ENCODE peak calls at places on chromosomes 7 and 10, in five cellular contexts. Y, M, O, V and S are unnamed samples.
A peak's percentile ranks its signal among the peaks of the same experiment; 100 is the strongest.

GRCh38 chr7:11833431-11833830 is 1.4 kb upstream of the THSD7A start:
- DNase-seq in Y (no peak), M (no peak), O (no peak), V (no peak), S (no peak)

GRCh38 chr7:50801907-50802306 is 19.2 kb upstream of the GRB10 start:
- DNase-seq in Y (no peak), M (no peak), O (no peak), V (no peak), S (no peak)

GRCh38 chr10:66627156-66627555 is 298.7 kb upstream of the LRRTM3 start:
- DNase-seq in Y (no peak), M (no peak), O (peak; percentile 15), V (no peak), S (no peak)

GRCh38 chr7:114504586-114504985 is 90.0 kb downstream of the FOXP2 start:
- DNase-seq in Y (no peak), M (no peak), O (no peak), V (no peak), S (no peak)

GRCh38 chr10:72318383-72319262 is 36.1 kb downstream of the DNAJB12 start:
- DNase-seq in Y (no peak), M (no peak), O (no peak), V (no peak), S (no peak)

GRCh38 chr7:134483296-134483695 is 24.4 kb upstream of the AKR1B1 start:
- DNase-seq in Y (no peak), M (no peak), O (no peak), V (no peak), S (no peak)

GRCh38 chr10:95280637-95281036 is 10.2 kb downstream of the PDLIM1 start:
- DNase-seq in Y (no peak), M (no peak), O (no peak), V (no peak), S (no peak)

GRCh38 chr10:7085913-7086589 is 324.8 kb downstream of the SFMBT2 start:
- DNase-seq in Y (no peak), M (no peak), O (no peak), V (no peak), S (peak; percentile 24)

GRCh38 chr10:132540456-132540855 is 2.9 kb downstream of the INPP5A start:
- DNase-seq in Y (no peak), M (peak; percentile 60), O (peak; percentile 55), V (peak; percentile 30), S (no peak)
- TF ChIP-seq CTCF in Y (no peak), M (no peak), O (peak; percentile 16), V (peak; percentile 47), S (peak; percentile 43)

GRCh38 chr10:70300461-70300860 is 16.7 kb upstream of the NPFFR1 start:
- DNase-seq in Y (no peak), M (no peak), O (no peak), V (no peak), S (no peak)

GRCh38 chr10:70302292-70302691 is 18.5 kb upstream of the NPFFR1 start:
- DNase-seq in Y (no peak), M (no peak), O (no peak), V (no peak), S (peak; percentile 3)

GRCh38 chr10:70297224-70297623 is 13.4 kb upstream of the NPFFR1 start:
- DNase-seq in Y (no peak), M (no peak), O (no peak), V (no peak), S (no peak)

GRCh38 chr10:70300908-70301597 is 17.2 kb upstream of the NPFFR1 start:
- DNase-seq in Y (no peak), M (no peak), O (no peak), V (no peak), S (no peak)

DNA sequence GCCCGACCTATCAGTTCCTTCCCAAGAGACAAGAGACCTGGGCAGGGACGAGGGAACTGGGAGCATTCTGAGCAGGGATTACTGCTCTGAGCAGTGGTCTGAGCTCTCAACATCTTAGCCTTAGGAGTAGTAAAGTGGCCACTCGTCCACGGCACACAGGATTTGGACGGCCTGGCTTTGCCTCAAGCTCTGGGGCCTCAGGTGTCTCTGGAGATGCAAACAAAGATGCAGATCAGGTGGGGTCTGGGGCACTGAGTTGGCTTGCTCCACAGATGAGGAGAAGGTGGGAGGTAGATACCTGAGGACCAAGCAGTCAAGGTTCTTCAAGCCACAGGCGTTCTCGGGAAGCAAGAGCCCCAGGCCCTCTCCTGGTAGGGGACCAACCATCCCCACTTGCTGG is 16.1 kb upstream of the NPFFR1 start:
- DNase-seq in Y (no peak), M (no peak), O (no peak), V (no peak), S (no peak)
- H3K4me3 ChIP-seq in Y (no peak overlapping the region), M (no peak overlapping the region), O (no peak overlapping the region), V (no peak overlapping the region), S (no peak overlapping the region)

GRCh38 chr7:131413711-131414110 is 86.0 kb downstream of the MKLN1 start:
- DNase-seq in Y (no peak), M (no peak), O (no peak), V (no peak), S (no peak)
- TF ChIP-seq CTCF in Y (no peak), M (no peak), O (no peak), V (no peak), S (no peak)

GRCh38 chr7:2996141-2996540 is 47.5 kb downstream of the CARD11 start:
- DNase-seq in Y (no peak), M (no peak), O (no peak), V (no peak), S (no peak)

GRCh38 chr7:2986561-2986960 is 57.1 kb downstream of the CARD11 start:
- DNase-seq in Y (no peak), M (no peak), O (no peak), V (no peak), S (no peak)

GRCh38 chr7:2993396-2993795 is 50.3 kb downstream of the CARD11 start:
- DNase-seq in Y (no peak), M (no peak), O (no peak), V (no peak), S (no peak)

GRCh38 chr7:2993868-2994267 is 49.8 kb downstream of the CARD11 start:
- DNase-seq in Y (no peak), M (peak; percentile 54), O (no peak), V (no peak), S (no peak)

GRCh38 chr7:2990949-2991470 is 52.7 kb downstream of the CARD11 start:
- DNase-seq in Y (no peak), M (no peak), O (no peak), V (no peak), S (no peak)
- H3K4me3 ChIP-seq in Y (no peak overlapping the region), M (no peak overlapping the region), O (no peak overlapping the region), V (no peak overlapping the region), S (no peak overlapping the region)

GRCh38 chr10:11242443-11243386 is 225.0 kb downstream of the CELF2 start:
- DNase-seq in Y (peak; percentile 89), M (peak; percentile 42), O (no peak), V (peak; percentile 77), S (no peak)
- TF ChIP-seq CTCF in Y (peak; percentile 32), M (no peak), O (no peak), V (no peak), S (no peak)

DNA sequence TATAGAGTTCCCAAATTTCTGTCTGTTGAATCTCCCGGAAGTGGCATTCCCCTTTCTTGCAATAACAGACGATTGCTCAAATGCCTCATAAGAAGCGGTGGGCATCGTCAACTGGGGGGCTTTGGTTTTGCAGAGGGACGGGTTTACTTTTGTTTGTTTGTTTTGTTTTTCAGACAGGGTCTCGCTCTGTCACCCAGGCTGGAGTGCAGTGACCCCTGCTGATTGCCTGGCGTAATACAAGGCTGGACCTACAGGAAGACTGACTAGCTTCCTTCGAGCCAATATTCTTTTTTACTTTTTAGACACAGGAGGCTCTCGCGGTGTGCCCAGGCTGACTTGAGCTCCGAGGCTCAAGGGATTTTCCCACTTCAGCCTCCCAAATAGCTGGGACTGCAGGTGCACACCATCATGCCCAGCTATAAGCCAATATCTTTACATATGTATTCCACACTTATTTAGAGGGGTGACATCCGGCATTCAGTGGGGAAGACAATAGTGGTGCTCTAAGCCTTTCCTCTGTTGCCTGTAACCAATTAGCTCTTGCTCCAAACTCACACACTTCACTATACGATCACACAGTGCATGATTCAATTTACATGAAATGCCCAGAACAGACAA is 58.1 kb downstream of the FHIP2A start:
- DNase-seq in Y (no peak), M (no peak), O (peak; percentile 61), V (no peak), S (no peak)
- H3K4me3 ChIP-seq in Y (peak overlapping the region; percentile 19), M (no peak overlapping the region), O (no peak overlapping the region), V (no peak overlapping the region), S (no peak overlapping the region)

GRCh38 chr7:123285076-123285700 is 85.4 kb upstream of the SLC13A1 start:
- DNase-seq in Y (no peak), M (no peak), O (no peak), V (no peak), S (no peak)
- TF ChIP-seq CTCF in Y (no peak), M (no peak), O (no peak), V (no peak), S (no peak)

GRCh38 chr10:33009244-33010131 is 51.5 kb upstream of the ITGB1 start:
- DNase-seq in Y (no peak), M (no peak), O (no peak), V (no peak), S (no peak)

GRCh38 chr10:33006342-33006887 is 48.4 kb upstream of the ITGB1 start:
- DNase-seq in Y (no peak), M (no peak), O (no peak), V (no peak), S (no peak)

GRCh38 chr10:33008499-33009243 is 50.6 kb upstream of the ITGB1 start:
- DNase-seq in Y (no peak), M (peak; percentile 65), O (peak; percentile 79), V (no peak), S (peak; percentile 74)

GRCh38 chr10:33005322-33006282 is 47.6 kb upstream of the ITGB1 start:
- DNase-seq in Y (no peak), M (peak; percentile 77), O (peak; percentile 84), V (peak; percentile 71), S (peak; percentile 96)

GRCh38 chr10:33010132-33011037 is 52.4 kb upstream of the ITGB1 start:
- DNase-seq in Y (no peak), M (no peak), O (no peak), V (no peak), S (no peak)
- H3K4me3 ChIP-seq in Y (no peak overlapping the region), M (no peak overlapping the region), O (no peak overlapping the region), V (no peak overlapping the region), S (no peak overlapping the region)

GRCh38 chr7:111531993-111532392 is 30.3 kb downstream of the IMMP2L start:
- DNase-seq in Y (peak; percentile 21), M (no peak), O (no peak), V (no peak), S (no peak)

GRCh38 chr7:111527545-111527944 is 34.7 kb downstream of the IMMP2L start:
- DNase-seq in Y (peak; percentile 45), M (no peak), O (no peak), V (no peak), S (no peak)

GRCh38 chr7:111528331-111528730 is 34.0 kb downstream of the IMMP2L start:
- DNase-seq in Y (peak; percentile 71), M (no peak), O (no peak), V (no peak), S (no peak)

GRCh38 chr7:111530356-111530668 is 32.0 kb downstream of the IMMP2L start:
- DNase-seq in Y (no peak), M (no peak), O (no peak), V (no peak), S (no peak)

GRCh38 chr7:111529507-111530355 is 32.6 kb downstream of the IMMP2L start:
- DNase-seq in Y (no peak), M (no peak), O (no peak), V (no peak), S (no peak)
- TF ChIP-seq CTCF in Y (no peak), M (no peak), O (no peak), V (no peak), S (no peak)

GRCh38 chr7:117564080-117564479 is 84.3 kb downstream of the CFTR start:
- DNase-seq in Y (no peak), M (no peak), O (no peak), V (no peak), S (no peak)
- H3K4me3 ChIP-seq in Y (no peak overlapping the region), M (no peak overlapping the region), O (no peak overlapping the region), V (no peak overlapping the region), S (no peak overlapping the region)